ENCODE peak calls at places on chromosomes 1 and 21, in six cellular contexts. Z is upper lobe of right lung, Q is astrocyte, S is sigmoid colon, T is K562, E is esophagus squamous epithelium. M is an unnamed sample.

GRCh38 chr1:203669739-203670138 is 43.1 kb downstream of the ATP2B4 start:
- DNase-seq in Z (no peak), Q (peak; percentile 71), S (no peak), T (no peak), E (no peak), M (no peak)

GRCh38 chr1:228267962-228268890 is 60.4 kb downstream of the OBSCN start:
- DNase-seq in Z (no peak), Q (no peak), S (no peak), T (peak; percentile 52), E (no peak), M (no peak)

GRCh38 chr1:7508830-7509508 is 262.1 kb upstream of the VAMP3 start:
- DNase-seq in Z (no peak), Q (no peak), S (no peak), T (no peak), E (no peak), M (no peak)

GRCh38 chr1:160830321-160831153 is 32.1 kb downstream of the CD244 start:
- DNase-seq in Z (peak; percentile 87), Q (peak; percentile 15), S (no peak), T (peak; percentile 45), E (no peak), M (peak; percentile 80)

GRCh38 chr1:103087261-103087660 is 21.1 kb downstream of the COL11A1 start:
- DNase-seq in Z (no peak), Q (no peak), S (no peak), T (no peak), E (no peak), M (no peak)

GRCh38 chr1:155651861-155652661 is 36.5 kb downstream of the YY1AP1 start:
- DNase-seq in Z (no peak), Q (no peak), S (no peak), T (no peak), E (no peak), M (no peak)

GRCh38 chr1:243930822-243931671 is 81.0 kb upstream of the AKT3 start:
- DNase-seq in Z (no peak), Q (peak; percentile 27), S (no peak), T (no peak), E (no peak), M (no peak)

GRCh38 chr1:59150537-59151386 is 146.1 kb upstream of the FGGY start:
- DNase-seq in Z (no peak), Q (peak; percentile 99), S (peak; percentile 96), T (no peak), E (no peak), M (peak; percentile 58)

GRCh38 chr21:35987475-35987874 is 72.9 kb downstream of the SETD4 start:
- DNase-seq in Z (no peak), Q (no peak), S (no peak), T (no peak), E (no peak), M (no peak)

GRCh38 chr21:16536661-16537359 is 807.0 kb downstream of the USP25 start:
- DNase-seq in Z (no peak), Q (peak; percentile 62), S (no peak), T (no peak), E (no peak), M (no peak)

GRCh38 chr1:31127266-31127665 is 61.7 kb upstream of the PUM1 start:
- DNase-seq in Z (no peak), Q (peak; percentile 85), S (no peak), T (no peak), E (no peak), M (no peak)

GRCh38 chr1:63915121-63915520 is 141.3 kb downstream of the ROR1 start:
- DNase-seq in Z (no peak), Q (peak; percentile 22), S (no peak), T (no peak), E (no peak), M (no peak)

GRCh38 chr1:10429868-10430215 is 391 bp upstream of the CENPS start:
- DNase-seq in Z (no peak), Q (peak; percentile 4), S (no peak), T (no peak), E (no peak), M (peak; percentile 13)

GRCh38 chr1:233278621-233279020 is 16.9 kb downstream of the PCNX2 start:
- DNase-seq in Z (no peak), Q (no peak), S (no peak), T (no peak), E (no peak), M (no peak)

GRCh38 chr1:167328762-167329483 is 108.2 kb downstream of the POU2F1 start:
- DNase-seq in Z (no peak), Q (peak; percentile 16), S (no peak), T (peak; percentile 35), E (no peak), M (no peak)

GRCh38 chr1:220450927-220451326 is 77.0 kb upstream of the MARK1 start:
- DNase-seq in Z (no peak), Q (no peak), S (no peak), T (no peak), E (no peak), M (no peak)

GRCh38 chr1:171841931-171842723 is 829 bp downstream of the DNM3 start:
- DNase-seq in Z (peak; percentile 63), Q (no peak), S (peak; percentile 64), T (no peak), E (no peak), M (peak; percentile 13)

GRCh38 chr1:205809942-205810345 is 3.1 kb downstream of the SLC41A1 start:
- DNase-seq in Z (no peak), Q (no peak), S (no peak), T (no peak), E (no peak), M (no peak)

GRCh38 chr21:33985117-33986050 is 69.8 kb upstream of the ATP5PO start:
- DNase-seq in Z (no peak), Q (no peak), S (no peak), T (no peak), E (no peak), M (no peak)
- H3K4me1 ChIP-seq in Z (no peaks in the 10 kb centered on the region), Q (no peaks in the 10 kb centered on the region), S (no peaks in the 10 kb centered on the region), T (peaks cover 5% of the 10 kb centered on the region), E (no peaks in the 10 kb centered on the region), M (no peaks in the 10 kb centered on the region)

GRCh38 chr1:1432566-1432950 is 2.9 kb upstream of the VWA1 start:
- DNase-seq in Z (no peak), Q (no peak), S (no peak), T (no peak), E (no peak), M (no peak)

GRCh38 chr1:1434131-1434811 is 1.2 kb upstream of the VWA1 start:
- DNase-seq in Z (peak; percentile 88), Q (peak; percentile 13), S (peak; percentile 92), T (peak; percentile 33), E (no peak), M (peak; percentile 49)

GRCh38 chr1:1432951-1433803 is 2.3 kb upstream of the VWA1 start:
- DNase-seq in Z (peak; percentile 96), Q (no peak), S (peak; percentile 88), T (peak; percentile 84), E (no peak), M (peak; percentile 43)

GRCh38 chr1:1434812-1435093 is 737 bp upstream of the VWA1 start:
- DNase-seq in Z (no peak), Q (no peak), S (no peak), T (no peak), E (no peak), M (no peak)

GRCh38 chr1:1433804-1434130 is 1.7 kb upstream of the VWA1 start:
- DNase-seq in Z (peak; percentile 78), Q (peak; percentile 60), S (no peak), T (no peak), E (no peak), M (no peak)
- H3K4me3 ChIP-seq in Z (peak overlapping the region; percentile 57), Q (no peak overlapping the region), S (peak overlapping the region; percentile 13), T (no peak overlapping the region), E (peak overlapping the region; percentile 75), M (no peak overlapping the region)

GRCh38 chr1:157774412-157774811 is 2.5 kb downstream of the FCRL2 start:
- DNase-seq in Z (no peak), Q (no peak), S (no peak), T (no peak), E (no peak), M (no peak)

GRCh38 chr1:157773723-157774350 is 3.1 kb downstream of the FCRL2 start:
- DNase-seq in Z (no peak), Q (no peak), S (no peak), T (peak; percentile 11), E (no peak), M (no peak)

GRCh38 chr1:157771666-157772425 is 5.1 kb downstream of the FCRL2 start:
- DNase-seq in Z (no peak), Q (no peak), S (no peak), T (no peak), E (no peak), M (no peak)

GRCh38 chr1:157766792-157767191 is 10.1 kb downstream of the FCRL2 start:
- DNase-seq in Z (no peak), Q (no peak), S (no peak), T (no peak), E (no peak), M (no peak)

DNA sequence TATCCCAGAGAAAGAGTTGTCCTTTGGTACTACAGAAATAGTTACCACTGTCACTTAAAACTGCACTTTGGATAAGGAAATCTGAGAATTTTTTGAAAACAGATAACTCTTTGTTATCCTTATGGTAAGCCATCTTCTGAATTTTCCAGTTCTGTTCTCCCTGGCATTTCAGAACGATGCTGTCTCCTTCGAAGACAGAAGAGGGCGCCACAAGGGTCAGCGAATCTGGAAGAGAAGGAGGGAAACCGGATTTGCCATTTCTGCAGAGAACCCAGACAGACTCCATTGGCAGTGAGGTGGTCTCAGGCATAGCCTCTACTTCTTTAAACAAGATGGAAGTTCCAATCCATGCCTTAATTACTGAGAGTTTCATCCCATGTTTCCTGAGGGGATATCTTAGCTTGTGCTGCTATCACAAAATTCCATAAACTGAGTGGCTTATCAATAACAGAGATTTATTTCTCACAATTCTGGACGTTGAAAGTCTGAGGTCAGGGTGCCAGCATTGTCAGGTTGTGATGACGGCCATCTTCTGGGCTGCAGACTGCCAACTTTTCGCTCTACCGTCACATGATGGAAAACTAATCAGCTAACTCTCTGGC is 6.4 kb downstream of the FCRL2 start:
- DNase-seq in Z (no peak), Q (no peak), S (no peak), T (no peak), E (no peak), M (no peak)
- TF ChIP-seq CTCF in Z (peak; percentile 26), Q (no peak), S (no peak), T (peak; percentile 50), E (no peak), M (no peak)

GRCh38 chr1:110211503-110212164 is 1.5 kb downstream of the KCNC4 start:
- DNase-seq in Z (no peak), Q (no peak), S (no peak), T (no peak), E (no peak), M (no peak)
- H3K4me1 ChIP-seq in Z (peaks cover 20% of the 10 kb centered on the region), Q (peaks cover 9% of the 10 kb centered on the region), S (peaks cover 25% of the 10 kb centered on the region), T (no peaks in the 10 kb centered on the region), E (peaks cover 34% of the 10 kb centered on the region), M (peaks cover 27% of the 10 kb centered on the region)

GRCh38 chr1:183038333-183038876 is 15.2 kb downstream of the LAMC1 start:
- DNase-seq in Z (no peak), Q (no peak), S (no peak), T (no peak), E (no peak), M (no peak)

GRCh38 chr1:183039330-183039729 is 16.1 kb downstream of the LAMC1 start:
- DNase-seq in Z (no peak), Q (no peak), S (no peak), T (no peak), E (no peak), M (no peak)

GRCh38 chr1:183039985-183040447 is 16.8 kb downstream of the LAMC1 start:
- DNase-seq in Z (no peak), Q (peak; percentile 95), S (no peak), T (no peak), E (no peak), M (no peak)

GRCh38 chr1:183038913-183039312 is 15.7 kb downstream of the LAMC1 start:
- DNase-seq in Z (no peak), Q (no peak), S (no peak), T (no peak), E (no peak), M (no peak)

GRCh38 chr1:183040600-183040999 is 17.4 kb downstream of the LAMC1 start:
- DNase-seq in Z (no peak), Q (no peak), S (no peak), T (no peak), E (no peak), M (no peak)
- H3K4me3 ChIP-seq in Z (no peak overlapping the region), Q (no peak overlapping the region), S (no peak overlapping the region), T (no peak overlapping the region), E (no peak overlapping the region), M (no peak overlapping the region)